ENCODE peak calls at places on chromosomes 12 and 14, in seven cellular contexts. L is endothelial cell of umbilical vein, H is epithelial cell of esophagus, R is pancreas, J is brain microvascular endothelial cell, X is hepatocyte, P is A549. N is an unnamed sample.

GRCh38 chr12:110846615-110847566 is at the start of gene CCDC63:
- DNase-seq in H (peak), J (peak), R (peak), L (peak), X (peak), P (peak), N (peak)

GRCh38 chr12:27571463-27571862 is 47.5 kb downstream of the PPFIBP1 start:
- DNase-seq in L (peak), P (no peak), X (no peak), H (peak), R (no peak), J (peak), N (peak)

GRCh38 chr12:105705765-105706164 is 375.3 kb downstream of the C12orf75 start:
- DNase-seq in X (peak), R (no peak), L (peak), J (peak), H (peak), P (peak), N (peak)

GRCh38 chr12:49911213-49911605 is 7.5 kb upstream of the FAIM2 start:
- DNase-seq in H (no peak), J (no peak), P (no peak), R (no peak), L (no peak), X (no peak), N (no peak)

GRCh38 chr14:63897706-63898105 is 44.9 kb downstream of the SYNE2 start:
- DNase-seq in R (no peak), X (no peak), L (no peak), P (no peak), J (no peak), H (no peak), N (peak)

GRCh38 chr12:104055686-104056388 is 5.8 kb upstream of the GLT8D2 start:
- DNase-seq in P (no peak), R (peak), X (no peak), J (no peak), H (no peak), L (peak), N (peak)

GRCh38 chr14:73458219-73458976 is at the start of gene NUMB:
- DNase-seq in P (peak), J (peak), R (peak), L (peak), X (peak), H (peak), N (peak)

GRCh38 chr12:98998697-98999299 is 353.7 kb downstream of the APAF1 start:
- DNase-seq in P (peak), X (peak), R (no peak), L (peak), H (peak), J (no peak), N (peak)

GRCh38 chr14:82067221-82067620 is 533.6 kb upstream of the SEL1L start:
- DNase-seq in R (no peak), L (no peak), J (no peak), H (no peak), P (no peak), X (no peak), N (no peak)

GRCh38 chr14:52695481-52696091 is at the start of gene ERO1A:
- DNase-seq in J (peak), H (peak), P (peak), X (peak), L (peak), R (peak), N (peak)

GRCh38 chr12:105189293-105189692 is 46.7 kb downstream of the APPL2 start:
- DNase-seq in P (no peak), L (no peak), X (no peak), R (no peak), H (no peak), J (no peak), N (no peak)

GRCh38 chr14:64756712-64757111 is 52.5 kb downstream of the PLEKHG3 start:
- DNase-seq in P (no peak), J (no peak), X (no peak), L (no peak), H (no peak), R (no peak), N (no peak)

GRCh38 chr12:46895726-46896125 is 69.9 kb upstream of the SLC38A4 start:
- DNase-seq in X (no peak), R (no peak), P (no peak), J (no peak), L (no peak), H (peak), N (no peak)

GRCh38 chr14:96925422-96925821 is 128.2 kb downstream of the VRK1 start:
- DNase-seq in P (no peak), L (no peak), H (no peak), R (no peak), X (no peak), J (no peak), N (no peak)

GRCh38 chr12:66594688-66595087 is 84.2 kb downstream of the GRIP1 start:
- DNase-seq in P (no peak), R (no peak), J (no peak), H (peak), X (no peak), L (no peak), N (no peak)

GRCh38 chr12:87661770-87662402 is 367.3 kb downstream of the C12orf50 start:
- DNase-seq in L (no peak), J (no peak), P (peak), X (no peak), H (no peak), R (no peak), N (no peak)

GRCh38 chr12:64323476-64324225 is 66.9 kb downstream of the C12orf56 start:
- DNase-seq in P (peak), L (no peak), R (no peak), J (no peak), H (no peak), X (no peak), N (peak)

GRCh38 chr14:69317780-69318179 is 57.8 kb downstream of the GALNT16 start:
- DNase-seq in H (no peak), L (no peak), R (peak), J (no peak), X (no peak), P (no peak), N (no peak)

GRCh38 chr14:64943981-64944520 is 1.5 kb upstream of the GPX2 start:
- DNase-seq in X (no peak), P (no peak), L (no peak), H (no peak), R (no peak), J (no peak), N (no peak)

GRCh38 chr12:48767047-48767446 is 21.8 kb downstream of the ADCY6 start:
- DNase-seq in X (no peak), J (no peak), P (no peak), R (no peak), L (no peak), H (no peak), N (peak)

GRCh38 chr12:92034083-92034482 is 111.6 kb downstream of the BTG1 start:
- DNase-seq in H (peak), J (no peak), P (no peak), L (no peak), R (no peak), X (no peak), N (no peak)

GRCh38 chr12:119061208-119061796 is 80.0 kb downstream of the SRRM4 start:
- DNase-seq in H (peak), P (peak), R (peak), X (peak), J (peak), L (peak), N (peak)

GRCh38 chr12:127690161-127690560 is 576.8 kb upstream of the TMEM132C start:
- DNase-seq in P (no peak), H (no peak), X (no peak), L (no peak), R (no peak), J (no peak), N (no peak)

GRCh38 chr14:90274808-90275454 is 18.6 kb downstream of the PSMC1 start:
- DNase-seq in H (peak), L (peak), J (peak), X (no peak), P (no peak), R (no peak), N (peak)

GRCh38 chr12:1660304-1661187 is 30.3 kb upstream of the ADIPOR2 start:
- DNase-seq in H (peak), L (peak), P (peak), J (no peak), R (peak), X (peak), N (peak)

GRCh38 chr12:113270709-113271009 is 49.4 kb downstream of the TPCN1 start:
- DNase-seq in H (no peak), J (no peak), X (no peak), P (no peak), L (no peak), R (peak), N (no peak)

GRCh38 chr12:113271853-113272561 is 50.7 kb downstream of the TPCN1 start:
- DNase-seq in L (no peak), P (no peak), J (peak), X (peak), R (peak), H (peak), N (peak)

GRCh38 chr12:113274848-113275247 is 53.6 kb downstream of the TPCN1 start:
- DNase-seq in P (no peak), X (no peak), J (no peak), L (no peak), R (no peak), H (no peak), N (no peak)

GRCh38 chr12:113271466-113271852 is 50.2 kb downstream of the TPCN1 start:
- DNase-seq in R (no peak), X (no peak), H (peak), L (no peak), P (no peak), J (no peak), N (no peak)

GRCh38 chr12:113273053-113273725 is 51.9 kb downstream of the TPCN1 start:
- DNase-seq in H (no peak), R (peak), X (no peak), J (no peak), P (no peak), L (no peak), N (no peak)
- TF ChIP-seq CTCF in H (no peak), R (no peak), X (no peak), J (no peak), P (no peak), L (no peak), N (no peak)

DNA sequence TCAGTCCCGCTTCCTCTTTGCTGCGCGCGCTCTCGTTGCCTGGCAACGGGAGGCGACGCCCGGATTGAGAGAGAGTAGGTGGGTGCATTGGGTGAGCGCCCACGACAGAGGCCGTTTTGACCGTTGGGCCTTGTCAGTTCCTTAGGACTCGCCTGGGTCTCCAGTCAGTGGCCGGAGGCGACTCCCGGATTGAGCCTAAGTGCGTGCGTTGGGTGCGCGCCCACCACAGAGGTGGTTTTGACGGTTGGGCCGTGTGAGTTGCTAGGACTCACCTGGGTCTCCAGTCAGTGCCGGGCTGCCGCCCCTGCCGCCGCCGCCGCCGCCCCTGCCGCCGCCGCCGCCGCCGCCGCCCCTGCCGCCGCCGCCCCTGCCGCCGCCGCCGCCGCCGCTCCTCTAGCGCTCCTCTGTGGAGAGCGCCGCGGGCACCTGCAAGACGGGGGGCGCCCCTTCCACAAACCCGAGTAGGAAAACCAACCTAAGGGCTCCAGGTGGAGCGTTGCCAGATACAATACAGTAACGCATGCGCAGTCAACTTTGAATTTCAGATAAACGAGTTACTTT is 37.2 kb downstream of the APOBEC1 start:
- DNase-seq in P (no peak), R (peak), H (no peak), L (no peak), J (no peak), X (peak), N (no peak)
- H3K4me3 ChIP-seq in P (no peak), R (no peak), H (no peak), L (no peak), J (no peak), X (peak), N (no peak)

GRCh38 chr12:95003213-95003920 is at the start of gene NDUFA12:
- DNase-seq in P (peak), R (peak), J (peak), L (peak), X (peak), H (peak), N (peak)
- TF ChIP-seq CTCF in P (no peak), R (no peak), J (no peak), L (no peak), X (no peak), H (no peak), N (no peak)

GRCh38 chr12:74586251-74586650 is 48.6 kb downstream of the ATXN7L3B start:
- DNase-seq in L (no peak), J (no peak), H (no peak), X (no peak), R (no peak), P (no peak), N (no peak)
- H3K4me3 ChIP-seq in L (no peak), J (no peak), H (no peak), X (no peak), R (no peak), P (no peak), N (no peak)

GRCh38 chr14:20306079-20306423 is 300 bp upstream of the TTC5 start:
- DNase-seq in L (no peak), P (no peak), J (no peak), R (no peak), H (no peak), X (no peak), N (no peak)
- TF ChIP-seq CTCF in L (no peak), P (no peak), J (no peak), R (no peak), H (no peak), X (no peak), N (no peak)

GRCh38 chr12:114408881-114409795 is 3.2 kb upstream of the TBX5 start:
- DNase-seq in J (no peak), H (no peak), L (no peak), P (no peak), X (no peak), R (no peak), N (no peak)
- H3K4me3 ChIP-seq in J (no peak), H (peak), L (no peak), P (no peak), X (peak), R (peak), N (peak)

DNA sequence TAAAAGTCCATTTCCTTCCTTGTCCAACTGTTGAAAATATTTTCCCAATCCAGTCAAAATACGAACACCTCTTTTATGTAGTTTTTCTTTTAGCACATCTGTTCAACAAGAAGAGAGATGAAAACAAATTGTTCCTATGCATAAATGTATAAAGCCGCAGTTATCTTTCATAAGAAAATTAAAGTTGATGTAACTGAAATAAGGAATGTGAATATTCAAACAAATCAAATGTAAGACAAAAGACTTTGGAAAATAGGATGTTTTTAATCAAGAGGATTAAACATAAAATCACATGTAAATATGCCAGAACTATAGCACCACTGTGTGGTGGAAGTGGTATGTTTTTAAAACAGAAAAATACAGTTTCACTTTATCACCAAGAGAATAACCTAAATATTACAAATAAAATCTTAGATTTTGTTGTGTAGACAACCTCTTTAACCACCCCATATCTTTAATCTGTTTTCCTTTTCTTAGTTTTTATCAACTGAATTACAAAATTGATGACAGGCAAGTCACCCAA is 40.4 kb downstream of the CAPS2 start:
- DNase-seq in H (peak), L (peak), P (peak), X (no peak), J (no peak), R (no peak), N (peak)
- TF ChIP-seq CTCF in H (peak), L (no peak), P (peak), X (peak), J (no peak), R (no peak), N (peak)

GRCh38 chr12:116123511-116124258 is 153.8 kb downstream of the MED13L start:
- DNase-seq in R (no peak), P (peak), H (peak), L (peak), X (peak), J (peak), N (peak)

GRCh38 chr12:116125084-116125483 is 152.4 kb downstream of the MED13L start:
- DNase-seq in J (no peak), X (no peak), R (no peak), L (no peak), P (no peak), H (no peak), N (no peak)

GRCh38 chr12:116125981-116126566 is 151.4 kb downstream of the MED13L start:
- DNase-seq in J (no peak), P (no peak), X (no peak), R (no peak), H (peak), L (no peak), N (no peak)

GRCh38 chr12:116122639-116123038 is 154.9 kb downstream of the MED13L start:
- DNase-seq in X (no peak), R (no peak), H (no peak), J (no peak), P (no peak), L (no peak), N (no peak)

GRCh38 chr12:116121453-116121871 is 156.0 kb downstream of the MED13L start:
- DNase-seq in X (no peak), P (no peak), L (peak), R (no peak), J (no peak), H (peak), N (no peak)
- H3K4me3 ChIP-seq in X (no peak), P (no peak), L (peak), R (no peak), J (peak), H (no peak), N (no peak)